ENCODE peak calls at places on chromosomes 7 and 10, in four cellular contexts. S, U, Q and G are unnamed samples.
A peak's percentile ranks its signal among the peaks of the same experiment; 100 is the strongest.

GRCh38 chr10:9015005-9015404 is 960.5 kb downstream of the GATA3 start:
- DNase-seq in S (no peak), U (no peak), Q (no peak), G (no peak)

GRCh38 chr10:31940839-31941653 is 12.4 kb upstream of the ARHGAP12 start:
- DNase-seq in S (no peak), U (no peak), Q (peak; percentile 94), G (peak; percentile 83)

GRCh38 chr7:39948375-39948774 is 1.7 kb upstream of the CDK13 start:
- DNase-seq in S (no peak), U (no peak), Q (no peak), G (peak; percentile 15)

GRCh38 chr7:137354361-137354760 is 10.8 kb upstream of the PTN start:
- DNase-seq in S (peak; percentile 93), U (no peak), Q (no peak), G (no peak)

GRCh38 chr10:4278161-4278560 is 493.2 kb upstream of the KLF6 start:
- DNase-seq in S (no peak), U (no peak), Q (no peak), G (no peak)

GRCh38 chr10:110857265-110858158 is 14.2 kb upstream of the PDCD4 start:
- DNase-seq in S (peak; percentile 85), U (no peak), Q (no peak), G (no peak)

GRCh38 chr10:79322616-79323566 is 24.4 kb upstream of the PPIF start:
- DNase-seq in S (no peak), U (no peak), Q (peak; percentile 40), G (no peak)

GRCh38 chr7:77386165-77386824 is 29.9 kb downstream of the GSAP start:
- DNase-seq in S (no peak), U (no peak), Q (no peak), G (no peak)

GRCh38 chr7:129825005-129825553 is 127.7 kb downstream of the UBE2H start:
- DNase-seq in S (peak; percentile 95), U (peak; percentile 70), Q (peak; percentile 92), G (peak; percentile 50)

GRCh38 chr10:18233775-18234174 is 93.6 kb downstream of the CACNB2 start:
- DNase-seq in S (no peak), U (no peak), Q (peak; percentile 25), G (no peak)